ENCODE peak calls at places on chromosomes 6 and 20, in six cellular contexts. J, W, R, T, F and D are unnamed samples.

GRCh38 chr6:140153703-140154102 is 779.3 kb upstream of the CITED2 start:
- DNase-seq in F (no peak), T (no peak), W (no peak), R (no peak), J (no peak), D (no peak)

GRCh38 chr6:131890091-131890490 is 61.1 kb downstream of the CCN2 start:
- DNase-seq in F (no peak), W (no peak), R (no peak), J (no peak), T (no peak), D (no peak)

GRCh38 chr6:69390125-69390524 is 406.7 kb downstream of the LMBRD1 start:
- DNase-seq in J (no peak), R (no peak), W (no peak), T (no peak), F (no peak), D (no peak)

GRCh38 chr6:161162722-161163121 is 111.1 kb downstream of the AGPAT4 start:
- DNase-seq in T (peak; percentile 68), F (no peak), R (peak; percentile 46), J (no peak), W (no peak), D (no peak)

GRCh38 chr6:148367418-148368024 is 24.9 kb downstream of the SASH1 start:
- DNase-seq in J (peak; percentile 75), W (peak; percentile 42), F (no peak), T (peak; percentile 32), R (peak; percentile 76), D (no peak)

GRCh38 chr6:142613981-142614380 is 312.2 kb downstream of the ADGRG6 start:
- DNase-seq in F (no peak), R (no peak), W (no peak), J (no peak), T (no peak), D (no peak)

GRCh38 chr6:124964764-124965105 is 2.5 kb downstream of the RNF217 start:
- DNase-seq in J (no peak), F (no peak), W (no peak), T (no peak), R (no peak), D (no peak)

GRCh38 chr20:32524871-32525501 is 60.1 kb downstream of the NOL4L start:
- DNase-seq in R (peak; percentile 93), J (peak; percentile 90), F (peak; percentile 85), W (peak; percentile 92), T (peak; percentile 91), D (peak; percentile 54)

GRCh38 chr20:59994697-59995122 is 36.5 kb downstream of the CDH26 start:
- DNase-seq in R (no peak), F (no peak), W (peak; percentile 49), J (peak; percentile 51), T (peak; percentile 14), D (no peak)

GRCh38 chr6:28657756-28658465 is 132.2 kb downstream of the GPX5 start:
- DNase-seq in J (no peak), F (peak; percentile 29), R (no peak), W (peak; percentile 82), T (peak; percentile 23), D (no peak)

GRCh38 chr20:62575976-62576722 is 66.2 kb upstream of the SLCO4A1 start:
- DNase-seq in R (no peak), W (no peak), F (no peak), T (no peak), J (peak; percentile 20), D (no peak)

GRCh38 chr6:127302728-127303675 is 36.3 kb downstream of the RNF146 start:
- DNase-seq in J (no peak), W (peak; percentile 57), F (peak; percentile 44), T (peak; percentile 37), R (no peak), D (no peak)

GRCh38 chr6:152295920-152296319 is 341.2 kb downstream of the SYNE1 start:
- DNase-seq in F (no peak), R (no peak), W (no peak), T (no peak), J (no peak), D (no peak)

GRCh38 chr6:135566311-135567068 is 69.0 kb upstream of the AHI1 start:
- DNase-seq in J (no peak), R (no peak), W (no peak), F (no peak), T (no peak), D (no peak)

GRCh38 chr6:73566954-73567591 is 46.2 kb upstream of the EEF1A1 start:
- DNase-seq in W (no peak), T (no peak), R (peak; percentile 86), J (peak; percentile 73), F (peak; percentile 86), D (peak; percentile 90)

GRCh38 chr6:12258591-12258990 is 31.6 kb upstream of the EDN1 start:
- DNase-seq in W (no peak), R (no peak), F (no peak), T (no peak), J (no peak), D (no peak)

GRCh38 chr6:13272131-13273046 is 55.9 kb downstream of the TBC1D7 start:
- DNase-seq in F (no peak), T (no peak), J (peak; percentile 68), W (peak; percentile 56), R (peak; percentile 81), D (peak; percentile 91)

GRCh38 chr6:157305676-157306653 is 17.4 kb downstream of the TMEM242 start:
- DNase-seq in J (no peak), F (no peak), R (no peak), W (no peak), T (no peak), D (no peak)

GRCh38 chr6:43243649-43244321 is 504 bp downstream of the TTBK1 start:
- DNase-seq in W (no peak), R (no peak), F (no peak), T (no peak), J (no peak), D (no peak)

GRCh38 chr20:33693741-33694645 is 7.8 kb upstream of the E2F1 start:
- DNase-seq in R (peak; percentile 83), T (peak; percentile 89), J (peak; percentile 72), W (peak; percentile 74), F (no peak), D (no peak)

GRCh38 chr6:34934516-34934915 is 45.5 kb downstream of the ANKS1A start:
- DNase-seq in J (peak; percentile 87), T (peak; percentile 97), R (peak; percentile 95), F (peak; percentile 86), W (peak; percentile 74), D (no peak)

GRCh38 chr20:63567382-63568169 is 6.5 kb downstream of the HELZ2 start:
- DNase-seq in J (no peak), R (no peak), T (no peak), W (no peak), F (no peak), D (no peak)

GRCh38 chr6:106520711-106521367 is 108.5 kb downstream of the RTN4IP1 start:
- DNase-seq in W (no peak), F (no peak), J (no peak), T (no peak), R (no peak), D (peak; percentile 91)

GRCh38 chr6:40536442-40536841 is 50.7 kb downstream of the LRFN2 start:
- DNase-seq in T (peak; percentile 13), W (peak; percentile 21), F (no peak), J (no peak), R (no peak), D (no peak)

GRCh38 chr6:133983099-133983939 is 30.3 kb downstream of the TBPL1 start:
- DNase-seq in F (no peak), R (no peak), T (no peak), J (no peak), W (no peak), D (no peak)

DNA sequence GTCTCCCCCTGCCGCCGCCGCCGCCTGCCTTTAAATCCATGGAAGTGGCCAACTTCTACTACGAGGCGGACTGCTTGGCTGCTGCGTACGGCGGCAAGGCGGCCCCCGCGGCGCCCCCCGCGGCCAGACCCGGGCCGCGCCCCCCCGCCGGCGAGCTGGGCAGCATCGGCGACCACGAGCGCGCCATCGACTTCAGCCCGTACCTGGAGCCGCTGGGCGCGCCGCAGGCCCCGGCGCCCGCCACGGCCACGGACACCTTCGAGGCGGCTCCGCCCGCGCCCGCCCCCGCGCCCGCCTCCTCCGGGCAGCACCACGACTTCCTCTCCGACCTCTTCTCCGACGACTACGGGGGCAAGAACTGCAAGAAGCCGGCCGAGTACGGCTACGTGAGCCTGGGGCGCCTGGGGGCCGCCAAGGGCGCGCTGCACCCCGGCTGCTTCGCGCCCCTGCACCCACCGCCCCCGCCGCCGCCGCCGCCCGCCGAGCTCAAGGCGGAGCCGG is 485 bp downstream of the CEBPB start:
- DNase-seq in R (no peak), F (peak; percentile 73), J (peak; percentile 81), W (peak; percentile 52), T (peak; percentile 65), D (peak; percentile 85)
- TF ChIP-seq POLR2A in R (no peak), F (no peak), J (no peak), W (no peak), T (no peak), D (no peak)

GRCh38 chr20:34704177-34705007 is at the start of gene TP53INP2:
- DNase-seq in T (peak; percentile 98), F (peak; percentile 94), J (peak; percentile 98), R (peak; percentile 98), W (peak; percentile 97), D (peak; percentile 97)
- TF ChIP-seq POLR2A in T (peak; percentile 66), F (peak; percentile 72), J (peak; percentile 69), R (peak; percentile 22), W (peak; percentile 30), D (peak; percentile 74)

GRCh38 chr6:3276174-3277167 is 17.7 kb downstream of the PSMG4 start:
- DNase-seq in R (peak; percentile 60), T (no peak), W (no peak), F (no peak), J (no peak), D (no peak)

GRCh38 chr6:3273707-3274521 is 15.2 kb downstream of the PSMG4 start:
- DNase-seq in W (no peak), J (no peak), T (no peak), F (no peak), R (no peak), D (no peak)

GRCh38 chr6:3271756-3272155 is 13.0 kb downstream of the PSMG4 start:
- DNase-seq in W (no peak), T (no peak), J (no peak), R (no peak), F (no peak), D (no peak)

GRCh38 chr6:3270258-3270657 is 11.5 kb downstream of the PSMG4 start:
- DNase-seq in W (no peak), F (no peak), T (no peak), R (no peak), J (no peak), D (no peak)

DNA sequence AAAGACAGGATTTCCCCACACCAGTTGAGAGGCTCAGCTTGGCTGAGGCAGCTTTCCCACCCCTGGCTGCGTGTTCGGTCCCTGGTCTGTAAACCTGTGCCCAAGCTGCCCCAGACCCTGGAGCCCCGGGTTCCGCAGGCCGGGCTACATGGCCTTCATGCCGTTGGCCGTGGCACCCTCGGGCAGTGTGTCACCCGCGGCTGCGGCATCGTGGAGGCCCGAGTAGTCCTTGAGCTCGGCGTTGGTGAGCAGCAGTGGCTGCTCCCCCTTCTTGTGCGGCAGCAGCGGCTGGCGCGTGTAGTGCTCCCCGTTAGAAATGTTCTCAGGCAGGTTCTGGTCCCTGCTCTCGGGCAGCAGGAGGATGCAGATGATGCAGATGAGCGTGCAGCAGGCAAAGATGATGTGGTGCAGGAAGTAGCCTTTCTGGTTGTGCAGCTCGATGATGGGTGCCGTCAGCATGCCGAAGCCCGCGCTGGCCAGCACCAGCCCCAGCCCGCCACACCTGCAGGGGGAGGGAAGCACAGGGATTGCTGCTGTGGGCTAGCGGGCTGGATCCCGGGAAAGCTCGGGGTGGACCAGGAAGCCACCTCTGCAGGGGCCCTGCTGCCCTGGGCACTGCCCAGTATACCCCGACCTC is 14.3 kb downstream of the PSMG4 start:
- DNase-seq in R (no peak), J (peak; percentile 3), W (no peak), T (no peak), F (no peak), D (no peak)
- TF ChIP-seq POLR2A in R (no peak), J (no peak), W (no peak), T (no peak), F (no peak), D (no peak)

GRCh38 chr6:91505199-91505598 is 918.3 kb upstream of the MAP3K7 start:
- DNase-seq in F (no peak), T (no peak), R (no peak), W (no peak), J (no peak), D (no peak)
- TF ChIP-seq POLR2A in F (no peak), T (no peak), R (no peak), W (no peak), J (no peak), D (no peak)